ENCODE peak calls at places on chromosome 7, in nine cellular contexts. One of them, this sample, is unnamed.
A peak's percentile ranks its signal among the peaks of the same experiment; 100 is the strongest.

GRCh38 chr7:116438274-116438673 is 61.3 kb upstream of the CAV2 start:
- DNase-seq in GM03348: no peak
- DNase-seq in effector memory CD4-positive, alpha-beta T cell: no peak
- DNase-seq in fibroblast of pulmonary artery: no peak
- DNase-seq in putamen: no peak
- DNase-seq in Daoy: no peak
- DNase-seq in MV-4-11: no peak
- DNase-seq in LoVo: peak; percentile 85
- DNase-seq in fibroblast of the conjunctiva: no peak
- DNase-seq in this sample: no peak

GRCh38 chr7:108263364-108263951 is 133.3 kb upstream of the LAMB4 start:
- DNase-seq in GM03348: no peak
- DNase-seq in effector memory CD4-positive, alpha-beta T cell: no peak
- DNase-seq in fibroblast of pulmonary artery: no peak
- DNase-seq in putamen: no peak
- DNase-seq in Daoy: no peak
- DNase-seq in MV-4-11: no peak
- DNase-seq in LoVo: no peak
- DNase-seq in fibroblast of the conjunctiva: no peak
- DNase-seq in this sample: no peak

GRCh38 chr7:76206633-76207032 is 4.9 kb downstream of the SRRM3 start:
- DNase-seq in GM03348: no peak
- DNase-seq in effector memory CD4-positive, alpha-beta T cell: no peak
- DNase-seq in fibroblast of pulmonary artery: peak; percentile 39
- DNase-seq in putamen: no peak
- DNase-seq in Daoy: peak; percentile 58
- DNase-seq in MV-4-11: no peak
- DNase-seq in LoVo: no peak
- DNase-seq in fibroblast of the conjunctiva: no peak
- DNase-seq in this sample: no peak

GRCh38 chr7:155769701-155770100 is 42.6 kb downstream of the SHH start:
- DNase-seq in GM03348: peak; percentile 86
- DNase-seq in effector memory CD4-positive, alpha-beta T cell: no peak
- DNase-seq in fibroblast of pulmonary artery: peak; percentile 22
- DNase-seq in putamen: peak; percentile 78
- DNase-seq in Daoy: no peak
- DNase-seq in MV-4-11: peak; percentile 92
- DNase-seq in LoVo: no peak
- DNase-seq in fibroblast of the conjunctiva: no peak
- DNase-seq in this sample: no peak

GRCh38 chr7:125423444-125424155 is 494.0 kb upstream of the POT1 start:
- DNase-seq in GM03348: no peak
- DNase-seq in effector memory CD4-positive, alpha-beta T cell: no peak
- DNase-seq in fibroblast of pulmonary artery: peak; percentile 30
- DNase-seq in putamen: no peak
- DNase-seq in Daoy: peak; percentile 20
- DNase-seq in MV-4-11: peak; percentile 43
- DNase-seq in LoVo: no peak
- DNase-seq in fibroblast of the conjunctiva: peak; percentile 1
- DNase-seq in this sample: no peak

GRCh38 chr7:665751-666453 is 60.6 kb upstream of the DNAAF5 start:
- DNase-seq in GM03348: peak; percentile 49
- DNase-seq in effector memory CD4-positive, alpha-beta T cell: no peak
- DNase-seq in fibroblast of pulmonary artery: no peak
- DNase-seq in putamen: no peak
- DNase-seq in Daoy: no peak
- DNase-seq in MV-4-11: no peak
- DNase-seq in LoVo: no peak
- DNase-seq in fibroblast of the conjunctiva: no peak
- DNase-seq in this sample: no peak

GRCh38 chr7:102463841-102464576 is 654 bp downstream of the ALKBH4 start:
- DNase-seq in GM03348: peak; percentile 42
- DNase-seq in effector memory CD4-positive, alpha-beta T cell: no peak
- DNase-seq in fibroblast of pulmonary artery: no peak
- DNase-seq in putamen: no peak
- DNase-seq in Daoy: peak; percentile 32
- DNase-seq in MV-4-11: no peak
- DNase-seq in LoVo: peak; percentile 17
- DNase-seq in fibroblast of the conjunctiva: no peak
- DNase-seq in this sample: no peak

GRCh38 chr7:19101911-19102310 is 15.5 kb downstream of the TWIST1 start:
- DNase-seq in GM03348: no peak
- DNase-seq in effector memory CD4-positive, alpha-beta T cell: no peak
- DNase-seq in fibroblast of pulmonary artery: no peak
- DNase-seq in putamen: no peak
- DNase-seq in Daoy: no peak
- DNase-seq in MV-4-11: no peak
- DNase-seq in LoVo: no peak
- DNase-seq in fibroblast of the conjunctiva: no peak
- DNase-seq in this sample: no peak

GRCh38 chr7:39609462-39610149 is 13.8 kb upstream of the RALA start:
- DNase-seq in GM03348: peak; percentile 50
- DNase-seq in effector memory CD4-positive, alpha-beta T cell: no peak
- DNase-seq in fibroblast of pulmonary artery: no peak
- DNase-seq in putamen: no peak
- DNase-seq in Daoy: peak; percentile 56
- DNase-seq in MV-4-11: no peak
- DNase-seq in LoVo: no peak
- DNase-seq in fibroblast of the conjunctiva: no peak
- DNase-seq in this sample: no peak

GRCh38 chr7:33258561-33258960 is 129.2 kb downstream of the BBS9 start:
- DNase-seq in GM03348: peak; percentile 57
- DNase-seq in effector memory CD4-positive, alpha-beta T cell: no peak
- DNase-seq in fibroblast of pulmonary artery: peak; percentile 48
- DNase-seq in putamen: no peak
- DNase-seq in Daoy: no peak
- DNase-seq in MV-4-11: no peak
- DNase-seq in LoVo: no peak
- DNase-seq in fibroblast of the conjunctiva: no peak
- DNase-seq in this sample: no peak

GRCh38 chr7:99693427-99694200 is 13.8 kb upstream of the CYP3A5 start:
- DNase-seq in GM03348: no peak
- DNase-seq in effector memory CD4-positive, alpha-beta T cell: no peak
- DNase-seq in fibroblast of pulmonary artery: no peak
- DNase-seq in putamen: no peak
- DNase-seq in Daoy: peak; percentile 31
- DNase-seq in MV-4-11: no peak
- DNase-seq in LoVo: peak; percentile 79
- DNase-seq in fibroblast of the conjunctiva: no peak
- DNase-seq in this sample: peak; percentile 14

GRCh38 chr7:128791121-128791967 is 424 bp upstream of the CCDC136 start:
- DNase-seq in GM03348: peak; percentile 96
- DNase-seq in effector memory CD4-positive, alpha-beta T cell: peak; percentile 75
- DNase-seq in fibroblast of pulmonary artery: no peak
- DNase-seq in putamen: peak; percentile 39
- DNase-seq in Daoy: peak; percentile 90
- DNase-seq in MV-4-11: peak; percentile 45
- DNase-seq in LoVo: peak; percentile 83
- DNase-seq in fibroblast of the conjunctiva: peak; percentile 31
- DNase-seq in this sample: peak; percentile 68

GRCh38 chr7:79137942-79138341 is 315.5 kb downstream of the MAGI2 start:
- DNase-seq in GM03348: peak; percentile 16
- DNase-seq in effector memory CD4-positive, alpha-beta T cell: no peak
- DNase-seq in fibroblast of pulmonary artery: peak; percentile 42
- DNase-seq in putamen: no peak
- DNase-seq in Daoy: no peak
- DNase-seq in MV-4-11: peak; percentile 21
- DNase-seq in LoVo: no peak
- DNase-seq in fibroblast of the conjunctiva: peak; percentile 3
- DNase-seq in this sample: no peak

GRCh38 chr7:120793213-120793936 is 64.6 kb downstream of the TSPAN12 start:
- DNase-seq in GM03348: no peak
- DNase-seq in effector memory CD4-positive, alpha-beta T cell: no peak
- DNase-seq in fibroblast of pulmonary artery: no peak
- DNase-seq in putamen: no peak
- DNase-seq in Daoy: no peak
- DNase-seq in MV-4-11: no peak
- DNase-seq in LoVo: no peak
- DNase-seq in fibroblast of the conjunctiva: no peak
- DNase-seq in this sample: no peak

GRCh38 chr7:75662579-75663301 is 76.0 kb downstream of the HIP1 start:
- DNase-seq in GM03348: no peak
- DNase-seq in effector memory CD4-positive, alpha-beta T cell: no peak
- DNase-seq in fibroblast of pulmonary artery: no peak
- DNase-seq in putamen: no peak
- DNase-seq in Daoy: no peak
- DNase-seq in MV-4-11: no peak
- DNase-seq in LoVo: no peak
- DNase-seq in fibroblast of the conjunctiva: no peak
- DNase-seq in this sample: no peak

GRCh38 chr7:158283016-158283974 is 304.3 kb downstream of the PTPRN2 start:
- DNase-seq in GM03348: no peak
- DNase-seq in effector memory CD4-positive, alpha-beta T cell: no peak
- DNase-seq in fibroblast of pulmonary artery: no peak
- DNase-seq in putamen: no peak
- DNase-seq in Daoy: no peak
- DNase-seq in MV-4-11: no peak
- DNase-seq in LoVo: no peak
- DNase-seq in fibroblast of the conjunctiva: no peak
- DNase-seq in this sample: no peak